ENCODE peak calls at places on chromosomes 4 and X, in seven cellular contexts. O is K562, D is H1, L is SK-N-SH, K is GM12878, S is HCT116, U is HepG2. N is an unnamed sample.

GRCh38 chr4:184960505-184960971 is 57.8 kb upstream of the HELT start:
- DNase-seq in O (no peak), D (no peak), L (no peak), K (no peak), S (no peak), U (peak; percentile 54), N (no peak)

GRCh38 chrX:45803383-45803921 is 602.8 kb upstream of the DIPK2B start:
- DNase-seq in O (no peak), D (no peak), L (no peak), K (no peak), S (peak; percentile 73), U (no peak), N (no peak)

GRCh38 chr4:8113611-8114343 is 44.8 kb downstream of the ABLIM2 start:
- DNase-seq in O (no peak), D (no peak), L (no peak), K (no peak), S (no peak), U (no peak), N (no peak)

GRCh38 chr4:6938237-6938636 is 28.6 kb downstream of the TBC1D14 start:
- DNase-seq in O (no peak), D (no peak), L (no peak), K (no peak), S (no peak), U (no peak), N (no peak)

GRCh38 chr4:137283737-137284136 is 248.6 kb downstream of the PCDH18 start:
- DNase-seq in O (no peak), D (no peak), L (peak; percentile 3), K (no peak), S (no peak), U (no peak), N (peak; percentile 53)

GRCh38 chrX:18951032-18951431 is 32.9 kb downstream of the PHKA2 start:
- DNase-seq in O (no peak), D (no peak), L (no peak), K (no peak), S (no peak), U (peak; percentile 22), N (peak; percentile 22)

GRCh38 chr4:99404595-99405287 is 30.4 kb downstream of the ADH7 start:
- DNase-seq in O (no peak), D (no peak), L (no peak), K (peak; percentile 87), S (peak; percentile 18), U (no peak), N (no peak)

GRCh38 chr4:185510803-185511202 is 24.5 kb downstream of the PDLIM3 start:
- DNase-seq in O (no peak), D (no peak), L (no peak), K (no peak), S (no peak), U (no peak), N (no peak)

GRCh38 chrX:116435597-116435996 is 809 bp upstream of the SLC6A14 start:
- DNase-seq in O (no peak), D (no peak), L (no peak), K (no peak), S (no peak), U (peak; percentile 53), N (peak; percentile 38)

GRCh38 chr4:102815981-102816380 is 11.4 kb downstream of the UBE2D3 start:
- DNase-seq in O (no peak), D (no peak), L (no peak), K (no peak), S (no peak), U (peak; percentile 66), N (no peak)

GRCh38 chr4:133149932-133150642 is 993 bp downstream of the PCDH10 start:
- DNase-seq in O (no peak), D (no peak), L (no peak), K (no peak), S (no peak), U (no peak), N (no peak)

GRCh38 chrX:17788439-17788838 is 51.1 kb downstream of the SCML1 start:
- DNase-seq in O (peak; percentile 67), D (peak; percentile 55), L (peak; percentile 80), K (no peak), S (peak; percentile 10), U (peak; percentile 5), N (peak; percentile 37)

GRCh38 chr4:98148856-98149255 is 5.6 kb upstream of the STPG2 start:
- DNase-seq in O (no peak), D (no peak), L (no peak), K (no peak), S (no peak), U (no peak), N (no peak)

GRCh38 chrX:25754399-25754798 is 383.7 kb upstream of the MAGEB18 start:
- DNase-seq in O (no peak), D (no peak), L (no peak), K (no peak), S (no peak), U (no peak), N (no peak)

GRCh38 chr4:37908488-37909343 is 17.8 kb downstream of the TBC1D1 start:
- DNase-seq in O (no peak), D (no peak), L (no peak), K (no peak), S (no peak), U (no peak), N (no peak)

GRCh38 chr4:42296196-42296595 is 101.1 kb upstream of the SHISA3 start:
- DNase-seq in O (no peak), D (no peak), L (no peak), K (no peak), S (no peak), U (no peak), N (no peak)

DNA sequence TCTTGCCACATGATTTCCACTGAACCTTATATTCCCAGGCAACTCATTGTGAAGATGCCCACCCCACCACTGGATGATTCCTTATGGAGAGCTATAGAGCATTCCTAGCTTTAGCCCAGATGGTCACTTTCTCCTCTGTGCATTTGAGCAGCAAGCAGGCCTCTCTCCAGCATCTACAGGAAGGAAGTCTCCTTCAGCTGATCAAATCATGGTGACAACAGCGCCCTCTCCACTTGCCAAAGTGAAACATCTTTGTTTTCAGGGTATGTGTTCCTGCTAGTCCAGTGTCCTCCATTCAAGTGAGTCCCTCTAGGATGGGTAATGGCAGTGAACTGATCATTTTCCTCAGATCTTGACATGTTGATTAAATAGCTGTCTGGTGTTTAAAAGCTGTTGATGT is 10.9 kb upstream of the SYTL5 start:
- DNase-seq in O (no peak), D (no peak), L (no peak), K (no peak), S (no peak), U (peak; percentile 2), N (no peak)
- TF ChIP-seq JUND in O (no peak), D (no peak), L (no peak), K (no peak), S (no peak), U (no peak), N (no peak)

GRCh38 chr4:79874197-79874596 is 198.8 kb downstream of the ANTXR2 start:
- DNase-seq in O (no peak), D (no peak), L (no peak), K (no peak), S (no peak), U (no peak), N (no peak)
- TF ChIP-seq JUND in O (no peak), D (no peak), L (no peak), K (no peak), S (no peak), U (no peak), N (no peak)

GRCh38 chr4:127140306-127140705 is 492.5 kb upstream of the INTU start:
- DNase-seq in O (no peak), D (no peak), L (no peak), K (no peak), S (no peak), U (no peak), N (no peak)

GRCh38 chr4:127131527-127131926 is 501.2 kb upstream of the INTU start:
- DNase-seq in O (no peak), D (no peak), L (no peak), K (no peak), S (no peak), U (no peak), N (no peak)

GRCh38 chr4:127138586-127138985 is 494.2 kb upstream of the INTU start:
- DNase-seq in O (no peak), D (no peak), L (no peak), K (no peak), S (no peak), U (no peak), N (no peak)

GRCh38 chr4:127139788-127140286 is 492.9 kb upstream of the INTU start:
- DNase-seq in O (no peak), D (no peak), L (no peak), K (no peak), S (no peak), U (no peak), N (no peak)

GRCh38 chr4:127134490-127134889 is 498.3 kb upstream of the INTU start:
- DNase-seq in O (no peak), D (no peak), L (no peak), K (no peak), S (no peak), U (no peak), N (no peak)
- TF ChIP-seq JUND in O (no peak), D (no peak), L (no peak), K (no peak), S (no peak), U (no peak), N (no peak)

GRCh38 chr4:123955167-123955824 is 558.7 kb downstream of the SPRY1 start:
- DNase-seq in O (no peak), D (no peak), L (no peak), K (no peak), S (no peak), U (no peak), N (no peak)

GRCh38 chr4:123956204-123956603 is 559.6 kb downstream of the SPRY1 start:
- DNase-seq in O (no peak), D (no peak), L (no peak), K (no peak), S (no peak), U (no peak), N (no peak)

GRCh38 chr4:123952530-123953274 is 556.1 kb downstream of the SPRY1 start:
- DNase-seq in O (no peak), D (no peak), L (no peak), K (no peak), S (no peak), U (no peak), N (no peak)

GRCh38 chr4:123954220-123954619 is 557.6 kb downstream of the SPRY1 start:
- DNase-seq in O (no peak), D (no peak), L (no peak), K (no peak), S (no peak), U (no peak), N (no peak)

DNA sequence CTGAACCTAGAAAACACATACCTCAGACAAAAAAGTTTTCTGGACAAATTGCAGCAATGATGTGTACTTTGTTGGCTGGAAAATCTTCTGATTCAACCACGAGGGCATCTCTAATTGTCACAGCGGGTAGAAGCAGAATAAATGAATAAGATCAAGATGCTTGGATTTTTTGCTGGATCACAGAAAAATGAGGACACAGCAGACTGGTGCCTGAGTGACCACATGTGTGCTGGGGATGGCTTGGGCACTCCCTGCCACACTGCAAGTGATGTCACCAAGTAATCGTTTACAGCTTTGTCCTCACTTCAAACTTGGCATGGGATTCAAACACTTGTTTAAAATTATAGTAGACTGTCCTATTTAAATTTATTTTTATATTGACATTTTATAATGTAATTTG is 557.0 kb downstream of the SPRY1 start:
- DNase-seq in O (no peak), D (no peak), L (no peak), K (no peak), S (no peak), U (no peak), N (no peak)
- TF ChIP-seq JUND in O (no peak), D (no peak), L (no peak), K (no peak), S (no peak), U (no peak), N (no peak)

GRCh38 chr4:121156822-121157769 is 7.0 kb downstream of the TNIP3 start:
- DNase-seq in O (no peak), D (peak; percentile 81), L (peak; percentile 39), K (no peak), S (no peak), U (no peak), N (peak; percentile 4)
- TF ChIP-seq JUND in O (no peak), D (no peak), L (no peak), K (no peak), S (no peak), U (no peak), N (no peak)